ENCODE peak calls at places on chromosomes 2 and 18, in five cellular contexts. K, U, Y, N and E are unnamed samples.

GRCh38 chr2:32355976-32356734 is 668 bp upstream of the BIRC6 start:
- DNase-seq in Y (no peak), N (no peak), U (no peak), K (no peak), E (no peak)

GRCh38 chr2:38515155-38516074 is 87.3 kb downstream of the HNRNPLL start:
- DNase-seq in K (peak), U (peak), N (no peak), Y (no peak), E (peak)

GRCh38 chr2:174787485-174788205 is 23.4 kb upstream of the CHRNA1 start:
- DNase-seq in K (peak), N (no peak), Y (no peak), U (no peak), E (peak)

GRCh38 chr2:228613133-228613532 is 431.6 kb upstream of the SPHKAP start:
- DNase-seq in K (peak), Y (no peak), U (no peak), N (no peak), E (no peak)

GRCh38 chr18:47461977-47462376 is 210.5 kb upstream of the SKOR2 start:
- DNase-seq in U (no peak), N (no peak), Y (no peak), K (no peak), E (no peak)

GRCh38 chr2:135676031-135676430 is 65.6 kb upstream of the UBXN4 start:
- DNase-seq in K (no peak), N (no peak), Y (no peak), U (no peak), E (no peak)

GRCh38 chr2:239293450-239294430 is 107.1 kb downstream of the HDAC4 start:
- DNase-seq in U (no peak), K (no peak), N (no peak), Y (peak), E (no peak)

GRCh38 chr2:39218401-39218800 is 25.4 kb downstream of the CDKL4 start:
- DNase-seq in Y (no peak), N (no peak), U (no peak), K (no peak), E (no peak)

GRCh38 chr18:75679347-75679746 is 251.8 kb upstream of the SMIM21 start:
- DNase-seq in K (no peak), N (no peak), U (no peak), Y (peak), E (peak)

GRCh38 chr2:172000696-172001361 is 1.1 kb downstream of the METAP1D start:
- DNase-seq in U (peak), Y (no peak), N (no peak), K (no peak), E (no peak)

GRCh38 chr2:94871226-94872087 is at the start of gene TEKT4:
- DNase-seq in N (no peak), K (no peak), Y (no peak), U (no peak), E (no peak)

GRCh38 chr2:10433948-10434884 is 13.9 kb downstream of the ODC1 start:
- DNase-seq in U (no peak), N (no peak), Y (no peak), K (no peak), E (no peak)

GRCh38 chr2:12728221-12728777 is 11.6 kb downstream of the TRIB2 start:
- DNase-seq in K (no peak), N (peak), U (no peak), Y (no peak), E (no peak)

GRCh38 chr2:230924092-230924469 is 961 bp downstream of the GPR55 start:
- DNase-seq in K (no peak), N (no peak), Y (peak), U (no peak), E (no peak)

GRCh38 chr2:231479455-231479854 is 15.2 kb upstream of the NCL start:
- DNase-seq in K (no peak), N (no peak), Y (no peak), U (no peak), E (no peak)